ENCODE peak calls at places on chromosomes 4 and X, in six cellular contexts. R, T, G, Q, E and V are unnamed samples.

GRCh38 chrX:110267874-110268273 is 50.0 kb downstream of the AMMECR1 start:
- DNase-seq in R (no peak), T (no peak), G (no peak), Q (no peak), E (no peak), V (no peak)

GRCh38 chr4:92677805-92678204 is 374.0 kb downstream of the GRID2 start:
- DNase-seq in R (no peak), T (no peak), G (no peak), Q (no peak), E (no peak), V (no peak)

GRCh38 chr4:176400816-176401461 is 81.2 kb downstream of the SPCS3 start:
- DNase-seq in R (no peak), T (no peak), G (no peak), Q (no peak), E (no peak), V (no peak)

GRCh38 chr4:52483186-52483585 is 175.9 kb downstream of the USP46 start:
- DNase-seq in R (no peak), T (no peak), G (no peak), Q (no peak), E (no peak), V (no peak)

GRCh38 chr4:165580379-165580905 is 201.6 kb downstream of the CPE start:
- DNase-seq in R (no peak), T (no peak), G (peak), Q (no peak), E (no peak), V (no peak)

GRCh38 chrX:39065051-39065871 is 264.0 kb downstream of the MID1IP1 start:
- DNase-seq in R (peak), T (no peak), G (no peak), Q (no peak), E (no peak), V (no peak)

GRCh38 chrX:147803948-147804347 is 107.8 kb upstream of the FMR1 start:
- DNase-seq in R (peak), T (no peak), G (peak), Q (no peak), E (peak), V (no peak)

GRCh38 chr4:86791126-86791525 is 58.1 kb downstream of the SLC10A6 start:
- DNase-seq in R (no peak), T (no peak), G (no peak), Q (no peak), E (no peak), V (no peak)

GRCh38 chr4:82124365-82124764 is 249.4 kb downstream of the HNRNPD start:
- DNase-seq in R (peak), T (no peak), G (no peak), Q (no peak), E (no peak), V (no peak)

GRCh38 chr4:38046735-38047487 is 86.7 kb downstream of the PTTG2 start:
- DNase-seq in R (peak), T (no peak), G (no peak), Q (no peak), E (no peak), V (peak)

GRCh38 chrX:40922307-40922706 is 162.9 kb upstream of the USP9X start:
- DNase-seq in R (peak), T (no peak), G (peak), Q (no peak), E (no peak), V (no peak)

GRCh38 chr4:56149601-56150000 is 200.9 kb downstream of the CEP135 start:
- DNase-seq in R (no peak), T (no peak), G (no peak), Q (no peak), E (no peak), V (no peak)

GRCh38 chr4:105145913-105146285 is 777 bp upstream of the TET2 start:
- DNase-seq in R (no peak), T (peak), G (no peak), Q (peak), E (peak), V (no peak)

GRCh38 chr4:86421461-86421860 is 61.6 kb upstream of the MAPK10 start:
- DNase-seq in R (no peak), T (no peak), G (no peak), Q (no peak), E (no peak), V (no peak)

GRCh38 chrX:40420899-40421729 is 159.7 kb upstream of the ATP6AP2 start:
- DNase-seq in R (no peak), T (no peak), G (no peak), Q (no peak), E (no peak), V (no peak)

GRCh38 chrX:27619975-27620374 is 29.8 kb downstream of the DCAF8L2 start:
- DNase-seq in R (peak), T (no peak), G (no peak), Q (no peak), E (no peak), V (no peak)

GRCh38 chrX:120244735-120245498 is 5.7 kb upstream of the ZBTB33 start:
- DNase-seq in R (peak), T (peak), G (peak), Q (peak), E (peak), V (peak)

GRCh38 chrX:13506574-13506973 is 62.8 kb upstream of the EGFL6 start:
- DNase-seq in R (peak), T (no peak), G (peak), Q (peak), E (peak), V (peak)

GRCh38 chr4:41022116-41022515 is 192.2 kb downstream of the APBB2 start:
- DNase-seq in R (no peak), T (no peak), G (no peak), Q (no peak), E (no peak), V (no peak)

GRCh38 chr4:8293131-8293975 is 23.8 kb downstream of the HTRA3 start:
- DNase-seq in R (no peak), T (no peak), G (no peak), Q (no peak), E (no peak), V (no peak)

GRCh38 chrX:153226344-153227190 is 47.5 kb downstream of the MAGEA1 start:
- DNase-seq in R (no peak), T (no peak), G (peak), Q (no peak), E (no peak), V (peak)

GRCh38 chr4:185640809-185641675 is 105.7 kb upstream of the PDLIM3 start:
- DNase-seq in R (peak), T (no peak), G (peak), Q (no peak), E (no peak), V (no peak)

GRCh38 chr4:95360911-95361695 is 187.7 kb downstream of the UNC5C start:
- DNase-seq in R (no peak), T (no peak), G (no peak), Q (no peak), E (no peak), V (no peak)

GRCh38 chrX:83260288-83260687 is 247.8 kb upstream of the POU3F4 start:
- DNase-seq in R (no peak), T (no peak), G (no peak), Q (no peak), E (no peak), V (no peak)